ENCODE peak calls at places on chromosome 19, in ten cellular contexts. X, Z, S, Y, R, V, D, M, P and N are unnamed samples.
A peak's percentile ranks its signal among the peaks of the same experiment; 100 is the strongest.

GRCh38 chr19:37914908-37915307 is 7.9 kb downstream of the SIPA1L3 start:
- DNase-seq in X (no peak), Z (no peak), S (no peak), Y (no peak), R (no peak), V (no peak), D (no peak), M (no peak), P (no peak), N (no peak)

GRCh38 chr19:49113762-49114629 is at the start of gene LIN7B:
- DNase-seq in X (peak; percentile 86), Z (no peak), S (peak; percentile 78), Y (peak; percentile 72), R (peak; percentile 76), V (peak; percentile 74), D (peak; percentile 68), M (peak; percentile 57), P (peak; percentile 71), N (peak; percentile 83)

GRCh38 chr19:791605-792360 is 5.5 kb upstream of the PTBP1 start:
- DNase-seq in X (peak; percentile 84), Z (no peak), S (no peak), Y (no peak), R (no peak), V (no peak), D (no peak), M (no peak), P (no peak), N (peak; percentile 83)

GRCh38 chr19:574658-575526 is 2.5 kb downstream of the BSG start:
- DNase-seq in X (no peak), Z (no peak), S (no peak), Y (no peak), R (peak; percentile 46), V (no peak), D (no peak), M (peak; percentile 56), P (peak; percentile 75), N (peak; percentile 75)

GRCh38 chr19:1853295-1854031 is 5.2 kb upstream of the REXO1 start:
- DNase-seq in X (peak; percentile 87), Z (no peak), S (peak; percentile 90), Y (peak; percentile 77), R (peak; percentile 78), V (peak; percentile 82), D (peak; percentile 77), M (peak; percentile 81), P (peak; percentile 79), N (peak; percentile 61)

GRCh38 chr19:31294189-31294588 is 55.0 kb downstream of the TSHZ3 start:
- DNase-seq in X (no peak), Z (no peak), S (no peak), Y (no peak), R (no peak), V (no peak), D (no peak), M (no peak), P (no peak), N (no peak)

GRCh38 chr19:46976845-46977320 is 42.8 kb upstream of the NPAS1 start:
- DNase-seq in X (no peak), Z (no peak), S (no peak), Y (no peak), R (peak; percentile 96), V (no peak), D (no peak), M (peak; percentile 91), P (peak; percentile 43), N (peak; percentile 71)

GRCh38 chr19:41974652-41975051 is 15.5 kb upstream of the RABAC1 start:
- DNase-seq in X (no peak), Z (no peak), S (no peak), Y (no peak), R (no peak), V (no peak), D (no peak), M (no peak), P (no peak), N (no peak)

GRCh38 chr19:5067666-5068065 is 98.8 kb downstream of the KDM4B start:
- DNase-seq in X (no peak), Z (no peak), S (no peak), Y (no peak), R (no peak), V (no peak), D (no peak), M (no peak), P (no peak), N (no peak)

GRCh38 chr19:2333027-2333806 is 4.7 kb downstream of the SPPL2B start:
- DNase-seq in X (peak; percentile 43), Z (no peak), S (no peak), Y (no peak), R (no peak), V (no peak), D (no peak), M (no peak), P (no peak), N (no peak)

GRCh38 chr19:18044825-18045304 is 36.9 kb downstream of the ARRDC2 start:
- DNase-seq in X (peak; percentile 99), Z (no peak), S (peak; percentile 91), Y (peak; percentile 70), R (peak; percentile 81), V (peak; percentile 88), D (peak; percentile 62), M (peak; percentile 92), P (peak; percentile 74), N (peak; percentile 68)

GRCh38 chr19:46878613-46879375 is 18.0 kb downstream of the ARHGAP35 start:
- DNase-seq in X (peak; percentile 50), Z (no peak), S (no peak), Y (no peak), R (peak; percentile 94), V (no peak), D (no peak), M (peak; percentile 87), P (no peak), N (no peak)

GRCh38 chr19:33292595-33293254 is 9.6 kb downstream of the CEBPA start:
- DNase-seq in X (no peak), Z (no peak), S (no peak), Y (no peak), R (peak; percentile 60), V (no peak), D (no peak), M (no peak), P (no peak), N (no peak)

GRCh38 chr19:6210721-6211600 is 68.8 kb downstream of the MLLT1 start:
- DNase-seq in X (no peak), Z (no peak), S (no peak), Y (no peak), R (no peak), V (no peak), D (no peak), M (no peak), P (no peak), N (no peak)

GRCh38 chr19:44598880-44599279 is 14.5 kb upstream of the IGSF23 start:
- DNase-seq in X (peak; percentile 63), Z (no peak), S (no peak), Y (no peak), R (no peak), V (no peak), D (no peak), M (no peak), P (no peak), N (no peak)

GRCh38 chr19:13053761-13054604 is 48.7 kb downstream of the LYL1 start:
- DNase-seq in X (no peak), Z (no peak), S (no peak), Y (no peak), R (peak; percentile 99), V (no peak), D (no peak), M (peak; percentile 79), P (peak; percentile 93), N (no peak)

GRCh38 chr19:54160182-54160811 is 776 bp upstream of the LENG1 start:
- DNase-seq in X (peak; percentile 65), Z (no peak), S (no peak), Y (no peak), R (peak; percentile 40), V (no peak), D (no peak), M (peak; percentile 71), P (no peak), N (peak; percentile 50)

GRCh38 chr19:15260939-15261338 is 28.7 kb upstream of the EPHX3 start:
- DNase-seq in X (peak; percentile 34), Z (no peak), S (no peak), Y (no peak), R (peak; percentile 56), V (no peak), D (no peak), M (peak; percentile 21), P (no peak), N (no peak)